ENCODE peak calls at places on chromosomes 6 and 20, in five cellular contexts. R, W, Y, B and O are unnamed samples.

GRCh38 chr6:117266267-117266797 is 974 bp downstream of the VGLL2 start:
- DNase-seq in R (no peak), W (no peak), Y (no peak), B (no peak), O (no peak)

GRCh38 chr20:32445539-32446273 is 87.6 kb downstream of the ASXL1 start:
- DNase-seq in R (peak), W (peak), Y (no peak), B (no peak), O (no peak)

GRCh38 chr6:35496036-35496850 is 636 bp downstream of the TEAD3 start:
- DNase-seq in R (peak), W (peak), Y (no peak), B (no peak), O (no peak)

GRCh38 chr20:15930324-15931305 is 642.6 kb downstream of the KIF16B start:
- DNase-seq in R (no peak), W (no peak), Y (no peak), B (no peak), O (peak)

GRCh38 chr6:161303628-161304340 is 29.9 kb upstream of the AGPAT4 start:
- DNase-seq in R (no peak), W (no peak), Y (no peak), B (no peak), O (peak)

GRCh38 chr20:43323592-43323991 is 133.9 kb upstream of the PTPRT start:
- DNase-seq in R (no peak), W (no peak), Y (no peak), B (no peak), O (no peak)

GRCh38 chr6:45724511-45724910 is 291.1 kb downstream of the CLIC5 start:
- DNase-seq in R (no peak), W (no peak), Y (peak), B (no peak), O (peak)

GRCh38 chr6:52020961-52021570 is 66.3 kb downstream of the PKHD1 start:
- DNase-seq in R (no peak), W (no peak), Y (no peak), B (no peak), O (peak)

GRCh38 chr6:3276174-3277167 is 17.7 kb downstream of the PSMG4 start:
- DNase-seq in R (no peak), W (no peak), Y (peak), B (no peak), O (no peak)

GRCh38 chr6:26053929-26054658 is 33.1 kb upstream of the HFE start:
- DNase-seq in R (no peak), W (no peak), Y (no peak), B (no peak), O (peak)

GRCh38 chr6:154894903-154895302 is 100.2 kb upstream of the TIAM2 start:
- DNase-seq in R (no peak), W (no peak), Y (no peak), B (peak), O (no peak)

GRCh38 chr20:16049478-16050093 is 523.7 kb downstream of the KIF16B start:
- DNase-seq in R (no peak), W (no peak), Y (no peak), B (no peak), O (no peak)

GRCh38 chr6:3789018-3789895 is 37.7 kb upstream of the PXDC1 start:
- DNase-seq in R (no peak), W (no peak), Y (no peak), B (no peak), O (peak)

GRCh38 chr6:24949020-24949569 is 13.3 kb upstream of the RIPOR2 start:
- DNase-seq in R (no peak), W (no peak), Y (no peak), B (no peak), O (no peak)

GRCh38 chr6:2857580-2858337 is 16.1 kb upstream of the SERPINB1 start:
- DNase-seq in R (no peak), W (peak), Y (peak), B (no peak), O (no peak)

GRCh38 chr6:90183587-90184333 is 112.9 kb downstream of the BACH2 start:
- DNase-seq in R (no peak), W (no peak), Y (no peak), B (no peak), O (no peak)

GRCh38 chr20:36821964-36822437 is 48.4 kb upstream of the DSN1 start:
- DNase-seq in R (no peak), W (no peak), Y (no peak), B (no peak), O (no peak)

GRCh38 chr6:144064831-144065668 is 30.3 kb downstream of the SF3B5 start:
- DNase-seq in R (no peak), W (peak), Y (no peak), B (no peak), O (no peak)

GRCh38 chr6:166333172-166333995 is 9.0 kb downstream of the SFT2D1 start:
- DNase-seq in R (no peak), W (no peak), Y (no peak), B (no peak), O (no peak)

GRCh38 chr6:138503881-138504680 is 4.8 kb upstream of the NHSL1 start:
- DNase-seq in R (no peak), W (no peak), Y (no peak), B (no peak), O (no peak)

GRCh38 chr6:44228836-44229235 is 5.4 kb downstream of the SLC29A1 start:
- DNase-seq in R (no peak), W (no peak), Y (no peak), B (no peak), O (no peak)

GRCh38 chr6:143940011-143940597 is 68.0 kb downstream of the PLAGL1 start:
- DNase-seq in R (no peak), W (no peak), Y (no peak), B (peak), O (peak)

GRCh38 chr20:57717797-57718196 is 8.0 kb upstream of the PMEPA1 start:
- DNase-seq in R (no peak), W (no peak), Y (no peak), B (no peak), O (peak)

GRCh38 chr20:37711001-37711400 is 17.2 kb downstream of the CTNNBL1 start:
- DNase-seq in R (no peak), W (no peak), Y (no peak), B (no peak), O (peak)

GRCh38 chr6:113011389-113011788 is 664.3 kb downstream of the RFPL4B start:
- DNase-seq in R (no peak), W (no peak), Y (no peak), B (no peak), O (no peak)

GRCh38 chr20:1579488-1579887 is 22.0 kb upstream of the SIRPD start:
- DNase-seq in R (no peak), W (no peak), Y (no peak), B (no peak), O (no peak)

GRCh38 chr6:33178755-33179475 is 13.4 kb downstream of the COL11A2 start:
- DNase-seq in R (no peak), W (peak), Y (no peak), B (no peak), O (no peak)

GRCh38 chr20:57985278-57985677 is 243.2 kb downstream of the ANKRD60 start:
- DNase-seq in R (no peak), W (no peak), Y (no peak), B (no peak), O (no peak)

GRCh38 chr6:68639826-68640505 is 4.9 kb downstream of the ADGRB3 start:
- DNase-seq in R (no peak), W (no peak), Y (no peak), B (no peak), O (no peak)

DNA sequence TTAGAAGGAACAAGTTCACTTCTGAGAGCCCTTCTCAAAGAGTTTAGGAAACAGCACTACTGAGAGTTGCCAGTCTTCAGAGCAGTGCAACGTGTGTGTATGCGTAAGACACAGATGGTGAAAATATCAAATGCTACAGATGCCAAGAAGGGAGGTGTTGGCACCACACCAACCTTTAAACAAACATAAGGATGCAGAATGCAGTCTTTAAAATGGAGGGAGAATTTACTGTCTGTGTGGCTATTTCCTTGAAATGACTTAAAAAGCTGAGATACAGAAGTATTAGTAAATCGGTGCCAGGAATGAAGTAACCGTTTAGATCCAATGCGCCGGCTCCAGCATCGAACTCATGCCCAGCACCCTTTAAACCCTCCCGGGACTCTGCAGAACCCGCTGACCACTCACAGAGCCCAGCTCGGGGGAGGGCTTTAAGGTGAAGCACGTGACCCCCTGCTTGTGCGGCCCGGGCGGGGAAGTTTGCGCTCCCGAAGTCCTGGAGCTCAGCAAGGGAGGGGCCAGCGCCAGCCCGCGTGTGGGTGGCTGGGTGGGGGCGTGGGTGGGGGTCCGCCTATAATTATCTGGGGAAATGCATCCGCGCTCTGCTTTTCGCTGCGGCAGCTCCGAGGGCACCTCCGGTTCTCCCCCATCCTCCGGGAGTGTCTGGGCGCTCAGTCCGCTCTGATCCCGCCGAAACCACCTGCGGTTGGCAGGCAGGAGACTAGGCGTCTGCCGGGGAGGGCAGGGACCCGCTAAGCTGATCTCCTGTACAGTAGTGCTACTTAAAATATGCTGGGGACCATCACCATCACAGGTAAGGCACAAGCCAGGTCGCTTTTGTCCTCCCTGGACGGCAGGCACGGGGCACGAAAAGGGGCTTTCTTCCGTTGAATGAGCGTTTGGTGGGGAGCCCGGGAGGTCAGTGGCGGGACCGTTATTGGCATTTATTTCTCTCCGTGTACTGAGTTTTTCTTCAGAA is 66.0 kb downstream of the ZBTB2 start:
- DNase-seq in R (peak), W (no peak), Y (peak), B (no peak), O (peak)
- H3K4me3 ChIP-seq in R (peak), W (no peak), Y (peak), B (peak), O (peak)

GRCh38 chr6:4848382-4849068 is 72.3 kb downstream of the CDYL start:
- DNase-seq in R (no peak), W (no peak), Y (no peak), B (no peak), O (peak)
- TF ChIP-seq CTCF in R (peak), W (no peak), Y (no peak), B (no peak), O (peak)

GRCh38 chr6:31544676-31545075 is 1.7 kb downstream of the ATP6V1G2 start:
- DNase-seq in R (no peak), W (no peak), Y (no peak), B (no peak), O (no peak)

GRCh38 chr6:31543639-31544038 is 1.8 kb upstream of the DDX39B start:
- DNase-seq in R (no peak), W (no peak), Y (no peak), B (no peak), O (no peak)

GRCh38 chr6:31546962-31547726 is at the start of gene NFKBIL1:
- DNase-seq in R (peak), W (peak), Y (peak), B (peak), O (peak)

GRCh38 chr6:31546339-31546961 is at the start of gene ATP6V1G2:
- DNase-seq in R (peak), W (peak), Y (peak), B (peak), O (peak)

GRCh38 chr6:31545291-31545690 is 1.1 kb downstream of the ATP6V1G2 start:
- DNase-seq in R (no peak), W (no peak), Y (no peak), B (no peak), O (no peak)
- H3K4me3 ChIP-seq in R (no peak), W (no peak), Y (no peak), B (no peak), O (no peak)

DNA sequence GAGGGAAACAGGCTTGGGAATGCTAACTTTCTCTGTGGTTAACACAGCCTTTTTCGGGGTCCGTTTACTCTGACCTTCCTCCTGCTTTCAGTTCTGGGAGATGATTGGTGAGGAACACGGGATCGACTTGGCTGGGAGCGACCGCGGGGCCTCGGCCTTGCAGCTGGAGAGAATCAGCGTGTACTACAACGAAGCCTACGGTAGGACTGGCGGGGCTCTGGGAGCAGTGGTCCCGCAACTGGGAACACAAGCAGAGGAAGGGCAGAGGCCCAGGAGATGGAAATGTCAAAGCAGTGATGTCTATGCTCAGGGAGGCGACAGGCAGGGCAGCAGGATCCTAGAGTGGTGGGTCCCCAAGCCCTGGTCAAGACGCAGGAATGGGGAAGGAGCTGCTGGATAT is 3.5 kb downstream of the TUBB1 start:
- DNase-seq in R (no peak), W (no peak), Y (no peak), B (no peak), O (no peak)
- TF ChIP-seq CTCF in R (no peak), W (no peak), Y (no peak), B (no peak), O (no peak)

GRCh38 chr6:72746276-72746675 is 124.4 kb downstream of the KCNQ5 start:
- DNase-seq in R (no peak), W (no peak), Y (no peak), B (no peak), O (peak)

DNA sequence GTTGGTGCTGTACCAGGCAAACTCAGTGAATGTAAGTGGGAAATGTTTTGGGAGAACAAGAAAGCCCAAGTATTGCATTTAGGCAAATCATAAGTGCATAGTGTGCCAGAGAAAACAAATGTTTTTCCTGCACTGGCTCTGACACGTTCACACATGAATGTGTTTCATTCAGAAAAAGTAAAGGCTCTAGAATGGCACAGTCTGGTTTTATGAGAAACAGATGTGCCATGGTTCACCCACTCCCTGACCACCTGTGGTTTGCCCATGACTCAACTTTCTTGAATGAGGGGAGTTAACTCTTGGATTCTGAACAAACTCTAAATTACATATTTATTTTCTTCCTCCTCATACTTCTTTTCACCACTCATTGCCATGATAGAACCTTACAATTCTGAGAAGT is 126.9 kb downstream of the KCNQ5 start:
- DNase-seq in R (no peak), W (no peak), Y (no peak), B (no peak), O (peak)
- H3K4me3 ChIP-seq in R (no peak), W (no peak), Y (no peak), B (no peak), O (no peak)

DNA sequence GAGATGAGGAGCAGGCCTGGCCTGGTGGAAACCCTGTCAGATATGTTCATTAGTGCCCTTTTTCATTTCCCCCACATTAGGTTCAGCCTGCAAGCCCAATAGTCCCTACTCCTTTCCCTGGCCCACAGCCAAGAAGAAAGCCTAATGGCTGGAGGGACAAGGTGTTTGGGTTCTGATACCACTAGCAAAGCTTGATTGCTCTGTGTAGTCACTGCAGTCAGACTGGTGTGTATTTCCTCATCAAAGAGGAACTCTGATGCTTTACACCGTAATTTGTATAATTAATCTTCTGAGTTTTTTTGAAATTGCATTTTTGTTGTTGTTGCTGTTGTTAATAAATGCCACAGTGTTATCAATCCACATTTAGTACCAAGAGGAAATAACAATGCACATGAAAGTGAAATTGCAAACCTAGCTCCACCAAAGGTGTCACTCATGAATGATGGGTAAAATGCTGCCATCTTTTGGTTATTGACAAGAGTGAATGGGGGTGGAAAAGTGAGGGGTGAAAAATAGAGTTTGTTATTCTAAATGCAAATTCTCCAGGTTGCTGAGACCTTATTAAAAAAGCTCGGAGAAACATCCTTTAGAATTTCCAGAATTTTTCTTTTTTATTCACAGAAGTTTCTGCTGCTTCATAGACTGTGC is 320.2 kb upstream of the POU3F2 start:
- DNase-seq in R (no peak), W (no peak), Y (no peak), B (no peak), O (no peak)
- TF ChIP-seq CTCF in R (no peak), W (no peak), Y (no peak), B (no peak), O (no peak)

GRCh38 chr6:156718647-156719394 is 58.4 kb upstream of the ARID1B start:
- DNase-seq in R (peak), W (no peak), Y (peak), B (no peak), O (peak)

GRCh38 chr6:156717542-156717941 is 59.6 kb upstream of the ARID1B start:
- DNase-seq in R (no peak), W (no peak), Y (no peak), B (no peak), O (no peak)

GRCh38 chr6:156719395-156719719 is 57.8 kb upstream of the ARID1B start:
- DNase-seq in R (no peak), W (peak), Y (peak), B (no peak), O (no peak)

GRCh38 chr6:156720739-156721714 is 56.2 kb upstream of the ARID1B start:
- DNase-seq in R (no peak), W (peak), Y (peak), B (no peak), O (peak)

DNA sequence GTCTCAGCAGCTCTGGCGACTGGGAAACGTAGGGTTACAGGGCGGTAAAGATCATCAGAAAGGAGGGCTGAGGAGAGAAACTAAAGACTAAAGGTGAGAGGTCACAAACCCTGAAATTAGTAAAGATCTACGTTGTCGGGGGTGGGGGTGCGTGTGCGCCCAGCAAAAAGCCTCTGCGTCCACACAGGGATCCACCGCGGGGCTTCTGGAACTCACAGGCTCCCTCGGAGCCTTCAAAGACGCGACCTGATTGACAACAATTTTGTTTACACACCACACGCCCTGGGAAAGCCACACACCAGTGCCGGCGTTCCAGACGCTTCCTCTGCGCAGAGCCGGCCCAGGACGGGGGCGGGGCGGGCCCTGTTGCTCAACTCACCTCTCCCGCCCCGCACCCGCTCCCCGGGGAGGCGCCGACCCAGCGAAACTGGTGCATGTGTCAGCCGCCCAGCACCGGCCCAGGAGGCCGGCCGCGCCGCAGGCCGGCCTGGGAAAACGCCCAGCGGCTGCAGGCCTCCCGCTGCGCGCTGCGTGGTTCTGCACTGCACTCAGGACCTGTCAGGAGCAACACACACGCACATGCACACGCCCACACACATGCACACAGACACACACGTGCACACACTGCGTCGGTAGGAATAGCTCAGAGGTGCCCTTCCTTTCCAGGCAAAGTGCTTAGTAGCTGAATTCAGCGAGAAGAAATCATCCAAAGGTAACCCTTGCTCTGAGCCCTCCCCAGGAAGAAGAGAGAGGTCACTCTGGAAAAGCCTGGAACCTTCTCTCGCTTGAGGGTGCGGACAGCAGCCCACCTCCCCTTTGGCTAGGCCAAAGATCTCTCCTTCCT is 57.2 kb upstream of the ARID1B start:
- DNase-seq in R (peak), W (peak), Y (peak), B (peak), O (peak)
- H3K4me3 ChIP-seq in R (peak), W (no peak), Y (peak), B (peak), O (peak)